ENCODE peak calls at places on chromosomes 2 and 18, in four cellular contexts. One of them, this sample, is unnamed.

GRCh38 chr18:12748671-12749070 is 45.8 kb downstream of the PSMG2 start:
- DNase-seq in thoracic aorta: no peak
- DNase-seq in testis: no peak
- DNase-seq in heart left ventricle: no peak
- DNase-seq in this sample: no peak

GRCh38 chr2:184125867-184126266 is 472.5 kb upstream of the ZNF804A start:
- DNase-seq in thoracic aorta: no peak
- DNase-seq in testis: no peak
- DNase-seq in heart left ventricle: no peak
- DNase-seq in this sample: no peak

GRCh38 chr18:13036622-13037320 is 45.6 kb downstream of the CEP192 start:
- DNase-seq in thoracic aorta: no peak
- DNase-seq in testis: no peak
- DNase-seq in heart left ventricle: no peak
- DNase-seq in this sample: no peak

GRCh38 chr2:215461836-215462532 is 26.1 kb upstream of the FN1 start:
- DNase-seq in testis: no peak
- DNase-seq in thoracic aorta: no peak
- DNase-seq in heart left ventricle: no peak
- DNase-seq in this sample: no peak

GRCh38 chr18:47724186-47724975 is 206.1 kb downstream of the SMAD2 start:
- DNase-seq in thoracic aorta: no peak
- DNase-seq in testis: no peak
- DNase-seq in heart left ventricle: no peak
- DNase-seq in this sample: no peak

GRCh38 chr2:156565066-156565710 is 129.0 kb downstream of the GPD2 start:
- DNase-seq in testis: no peak
- DNase-seq in heart left ventricle: no peak
- DNase-seq in thoracic aorta: no peak
- DNase-seq in this sample: no peak

GRCh38 chr18:49723648-49724180 is 89.6 kb downstream of the ACAA2 start:
- DNase-seq in thoracic aorta: no peak
- DNase-seq in testis: peak
- DNase-seq in heart left ventricle: no peak
- DNase-seq in this sample: no peak

GRCh38 chr18:27667064-27667463 is 482.0 kb upstream of the CHST9 start:
- DNase-seq in thoracic aorta: no peak
- DNase-seq in heart left ventricle: no peak
- DNase-seq in testis: no peak
- DNase-seq in this sample: no peak

GRCh38 chr2:61439241-61440002 is 31.5 kb downstream of the USP34 start:
- DNase-seq in thoracic aorta: no peak
- DNase-seq in heart left ventricle: peak
- DNase-seq in testis: no peak
- DNase-seq in this sample: no peak

GRCh38 chr18:68215931-68216330 is 499.0 kb downstream of the TMX3 start:
- DNase-seq in testis: no peak
- DNase-seq in heart left ventricle: no peak
- DNase-seq in thoracic aorta: no peak
- DNase-seq in this sample: no peak

GRCh38 chr2:168149431-168149830 is 98.0 kb downstream of the STK39 start:
- DNase-seq in heart left ventricle: no peak
- DNase-seq in thoracic aorta: no peak
- DNase-seq in testis: no peak
- DNase-seq in this sample: no peak

GRCh38 chr2:1078326-1078885 is 127.8 kb downstream of the SNTG2 start:
- DNase-seq in thoracic aorta: no peak
- DNase-seq in heart left ventricle: no peak
- DNase-seq in testis: no peak
- DNase-seq in this sample: no peak

GRCh38 chr2:3505771-3506170 is 13.6 kb downstream of the ADI1 start:
- DNase-seq in thoracic aorta: no peak
- DNase-seq in heart left ventricle: no peak
- DNase-seq in testis: peak
- DNase-seq in this sample: no peak

GRCh38 chr2:101272045-101272784 is 19.5 kb downstream of the CNOT11 start:
- DNase-seq in thoracic aorta: no peak
- DNase-seq in testis: no peak
- DNase-seq in heart left ventricle: no peak
- DNase-seq in this sample: no peak

GRCh38 chr18:50880108-50880465 is 1.2 kb downstream of the ME2 start:
- DNase-seq in thoracic aorta: no peak
- DNase-seq in heart left ventricle: no peak
- DNase-seq in testis: no peak
- DNase-seq in this sample: no peak

GRCh38 chr2:24203029-24203786 is 28.4 kb downstream of the FAM228A start:
- DNase-seq in thoracic aorta: no peak
- DNase-seq in testis: no peak
- DNase-seq in heart left ventricle: no peak
- DNase-seq in this sample: no peak

GRCh38 chr18:23257686-23258565 is 122.6 kb downstream of the CABLES1 start:
- DNase-seq in heart left ventricle: no peak
- DNase-seq in thoracic aorta: peak
- DNase-seq in testis: no peak
- DNase-seq in this sample: no peak

GRCh38 chr2:118003396-118003824 is 10.5 kb downstream of the CCDC93 start:
- DNase-seq in thoracic aorta: no peak
- DNase-seq in heart left ventricle: no peak
- DNase-seq in testis: peak
- DNase-seq in this sample: no peak

GRCh38 chr18:35971661-35972196 is 750 bp upstream of the RMP24 start:
- DNase-seq in heart left ventricle: no peak
- DNase-seq in testis: peak
- DNase-seq in thoracic aorta: no peak
- DNase-seq in this sample: no peak

GRCh38 chr18:63189817-63190216 is 129.8 kb downstream of the BCL2 start:
- DNase-seq in thoracic aorta: no peak
- DNase-seq in heart left ventricle: no peak
- DNase-seq in testis: no peak
- DNase-seq in this sample: no peak

GRCh38 chr2:152525277-152525838 is 190.4 kb downstream of the FMNL2 start:
- DNase-seq in testis: no peak
- DNase-seq in heart left ventricle: no peak
- DNase-seq in thoracic aorta: no peak
- DNase-seq in this sample: no peak

GRCh38 chr2:234679766-234680687 is 183.1 kb upstream of the ARL4C start:
- DNase-seq in thoracic aorta: peak
- DNase-seq in heart left ventricle: peak
- DNase-seq in testis: no peak
- DNase-seq in this sample: peak

GRCh38 chr2:1493361-1494126 is 80.3 kb downstream of the TPO start:
- DNase-seq in heart left ventricle: peak
- DNase-seq in testis: peak
- DNase-seq in thoracic aorta: no peak
- DNase-seq in this sample: no peak

GRCh38 chr2:71756280-71756906 is 303.0 kb downstream of the DYSF start:
- DNase-seq in testis: no peak
- DNase-seq in heart left ventricle: no peak
- DNase-seq in thoracic aorta: no peak
- DNase-seq in this sample: no peak

GRCh38 chr2:78993518-78994148 is 31.9 kb upstream of the REG3G start:
- DNase-seq in thoracic aorta: no peak
- DNase-seq in heart left ventricle: no peak
- DNase-seq in testis: no peak
- DNase-seq in this sample: no peak

GRCh38 chr2:178241852-178242551 is 47.7 kb downstream of the OSBPL6 start:
- DNase-seq in testis: peak
- DNase-seq in heart left ventricle: no peak
- DNase-seq in thoracic aorta: peak
- DNase-seq in this sample: peak

GRCh38 chr2:45881970-45882581 is 230.6 kb downstream of the PRKCE start:
- DNase-seq in thoracic aorta: no peak
- DNase-seq in testis: no peak
- DNase-seq in heart left ventricle: no peak
- DNase-seq in this sample: no peak

GRCh38 chr2:45879936-45880335 is 228.5 kb downstream of the PRKCE start:
- DNase-seq in testis: no peak
- DNase-seq in thoracic aorta: no peak
- DNase-seq in heart left ventricle: no peak
- DNase-seq in this sample: no peak

GRCh38 chr2:45876611-45877010 is 225.1 kb downstream of the PRKCE start:
- DNase-seq in thoracic aorta: no peak
- DNase-seq in testis: no peak
- DNase-seq in heart left ventricle: no peak
- DNase-seq in this sample: no peak

GRCh38 chr2:45882707-45883106 is 231.2 kb downstream of the PRKCE start:
- DNase-seq in heart left ventricle: peak
- DNase-seq in testis: peak
- DNase-seq in thoracic aorta: no peak
- DNase-seq in this sample: no peak

GRCh38 chr2:45879406-45879805 is 227.9 kb downstream of the PRKCE start:
- DNase-seq in testis: no peak
- DNase-seq in heart left ventricle: no peak
- DNase-seq in thoracic aorta: no peak
- DNase-seq in this sample: no peak
- TF ChIP-seq CTCF in testis: no peak
- TF ChIP-seq CTCF in heart left ventricle: no peak
- TF ChIP-seq CTCF in thoracic aorta: no peak
- TF ChIP-seq CTCF in this sample: no peak

GRCh38 chr2:37350034-37350433 is 5.6 kb downstream of the QPCT start:
- DNase-seq in heart left ventricle: no peak
- DNase-seq in testis: no peak
- DNase-seq in thoracic aorta: no peak
- DNase-seq in this sample: peak
- H3K4me3 ChIP-seq in heart left ventricle: no peak
- H3K4me3 ChIP-seq in testis: no peak
- H3K4me3 ChIP-seq in thoracic aorta: no peak
- H3K4me3 ChIP-seq in this sample: no peak

DNA sequence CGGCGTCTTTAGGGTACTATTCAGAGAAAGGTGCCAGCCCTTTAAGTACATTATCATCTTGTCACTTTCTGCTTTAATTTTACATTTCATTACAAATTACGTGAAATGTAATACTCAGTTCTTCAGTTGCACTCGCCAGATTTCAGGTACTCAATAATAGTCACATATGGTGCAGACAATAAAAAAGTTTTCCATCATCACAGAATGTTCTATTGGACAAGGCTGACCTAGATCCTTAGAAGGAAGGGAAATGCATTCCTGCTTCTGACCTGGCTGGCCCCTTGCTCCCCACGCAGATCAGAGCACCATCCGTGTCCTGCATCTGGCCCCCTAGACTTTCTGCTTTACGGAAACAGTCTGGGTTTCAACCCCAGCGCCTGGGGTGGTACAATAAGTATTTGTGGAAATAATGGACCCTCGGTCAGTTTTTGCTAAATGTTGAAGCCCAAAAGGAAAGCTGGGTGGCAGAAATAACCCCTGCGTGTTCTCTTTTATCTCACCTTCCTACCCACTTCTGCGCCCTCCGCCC is 681 bp upstream of the C2orf72 start:
- DNase-seq in thoracic aorta: no peak
- DNase-seq in heart left ventricle: no peak
- DNase-seq in testis: no peak
- DNase-seq in this sample: no peak
- H3K27ac ChIP-seq in thoracic aorta: no peak
- H3K27ac ChIP-seq in heart left ventricle: no peak
- H3K27ac ChIP-seq in testis: no peak
- H3K27ac ChIP-seq in this sample: no peak

GRCh38 chr18:80159713-80160636 is 50.9 kb downstream of the ADNP2 start:
- DNase-seq in heart left ventricle: no peak
- DNase-seq in testis: peak
- DNase-seq in thoracic aorta: no peak
- DNase-seq in this sample: peak
- TF ChIP-seq CTCF in heart left ventricle: peak
- TF ChIP-seq CTCF in testis: peak
- TF ChIP-seq CTCF in thoracic aorta: peak
- TF ChIP-seq CTCF in this sample: no peak

GRCh38 chr2:30234180-30234971 is 3.0 kb downstream of the LBH start:
- DNase-seq in thoracic aorta: peak
- DNase-seq in testis: peak
- DNase-seq in heart left ventricle: no peak
- DNase-seq in this sample: no peak
- H3K4me3 ChIP-seq in thoracic aorta: peak
- H3K4me3 ChIP-seq in testis: no peak
- H3K4me3 ChIP-seq in heart left ventricle: peak
- H3K4me3 ChIP-seq in this sample: no peak